ENCODE peak calls at places on chromosomes 5 and 9, in five cellular contexts. A, N, Y, B and E are unnamed samples.

GRCh38 chr9:136977223-136978072 is at the start of gene PTGDS:
- DNase-seq in A (peak), N (no peak), Y (no peak), B (peak), E (no peak)

GRCh38 chr9:120091206-120091605 is 488.8 kb downstream of the CDK5RAP2 start:
- DNase-seq in A (no peak), N (no peak), Y (no peak), B (no peak), E (no peak)

GRCh38 chr9:124741681-124742080 is 29.4 kb downstream of the NR6A1 start:
- DNase-seq in A (no peak), N (no peak), Y (no peak), B (no peak), E (no peak)

GRCh38 chr5:169331292-169331852 is 30.4 kb upstream of the SLIT3 start:
- DNase-seq in A (no peak), N (no peak), Y (no peak), B (peak), E (no peak)

GRCh38 chr5:39714036-39714698 is 289.4 kb upstream of the DAB2 start:
- DNase-seq in A (no peak), N (peak), Y (peak), B (peak), E (peak)

GRCh38 chr9:3032898-3033297 is 189.0 kb upstream of the PUM3 start:
- DNase-seq in A (no peak), N (no peak), Y (no peak), B (no peak), E (no peak)

GRCh38 chr9:137965177-137965795 is 87.7 kb downstream of the CACNA1B start:
- DNase-seq in A (no peak), N (no peak), Y (no peak), B (no peak), E (no peak)

GRCh38 chr5:1106385-1107166 is 5.3 kb downstream of the SLC12A7 start:
- DNase-seq in A (no peak), N (no peak), Y (no peak), B (no peak), E (no peak)

GRCh38 chr9:134227451-134228411 is 63.4 kb upstream of the RNU6ATAC start:
- DNase-seq in A (no peak), N (peak), Y (no peak), B (no peak), E (no peak)

GRCh38 chr9:135242406-135242805 is 154.9 kb downstream of the OLFM1 start:
- DNase-seq in A (peak), N (no peak), Y (no peak), B (no peak), E (no peak)

GRCh38 chr9:36037580-36038169 is 962 bp downstream of the RECK start:
- DNase-seq in A (no peak), N (no peak), Y (no peak), B (no peak), E (peak)

GRCh38 chr5:138246822-138247221 is 27.6 kb downstream of the GFRA3 start:
- DNase-seq in A (no peak), N (no peak), Y (no peak), B (no peak), E (no peak)

GRCh38 chr9:101375546-101375945 is 9.3 kb downstream of the BAAT start:
- DNase-seq in A (peak), N (no peak), Y (no peak), B (no peak), E (no peak)

GRCh38 chr9:83294816-83295215 is 231.9 kb upstream of the RASEF start:
- DNase-seq in A (no peak), N (no peak), Y (no peak), B (no peak), E (no peak)

GRCh38 chr5:32126691-32127090 is 47.4 kb downstream of the GOLPH3 start:
- DNase-seq in A (no peak), N (no peak), Y (no peak), B (no peak), E (no peak)

GRCh38 chr5:33843579-33843978 is 48.2 kb downstream of the ADAMTS12 start:
- DNase-seq in A (no peak), N (no peak), Y (no peak), B (peak), E (peak)

GRCh38 chr9:93080406-93080805 is 15.6 kb upstream of the CARD19 start:
- DNase-seq in A (peak), N (no peak), Y (no peak), B (no peak), E (no peak)

GRCh38 chr9:121573717-121574485 is 74.3 kb upstream of the GGTA1 start:
- DNase-seq in A (no peak), N (no peak), Y (no peak), B (no peak), E (no peak)

GRCh38 chr9:133199648-133200321 is 9.3 kb downstream of the OBP2B start:
- DNase-seq in A (peak), N (peak), Y (no peak), B (peak), E (no peak)

GRCh38 chr9:89954229-89954628 is 349.4 kb downstream of the GADD45G start:
- DNase-seq in A (no peak), N (no peak), Y (no peak), B (no peak), E (no peak)

GRCh38 chr5:159764283-159764927 is 151.9 kb upstream of the ADRA1B start:
- DNase-seq in A (no peak), N (no peak), Y (no peak), B (peak), E (peak)

GRCh38 chr5:961711-962240 is 46.8 kb upstream of the NKD2 start:
- DNase-seq in A (no peak), N (no peak), Y (no peak), B (no peak), E (no peak)

GRCh38 chr9:90095682-90096081 is 490.9 kb downstream of the GADD45G start:
- DNase-seq in A (no peak), N (peak), Y (no peak), B (no peak), E (no peak)

GRCh38 chr5:464843-465590 is 22.0 kb downstream of the EXOC3 start:
- DNase-seq in A (peak), N (no peak), Y (no peak), B (no peak), E (no peak)

GRCh38 chr5:59741599-59741998 is 151.9 kb downstream of the PDE4D start:
- DNase-seq in A (no peak), N (no peak), Y (no peak), B (no peak), E (no peak)

GRCh38 chr9:127767909-127768331 is 10.5 kb downstream of the SH2D3C start:
- DNase-seq in A (no peak), N (no peak), Y (no peak), B (no peak), E (peak)

GRCh38 chr5:150219142-150219541 is 29.3 kb downstream of the SLC6A7 start:
- DNase-seq in A (no peak), N (no peak), Y (no peak), B (no peak), E (no peak)

GRCh38 chr5:7503564-7503963 is 107.6 kb downstream of the ADCY2 start:
- DNase-seq in A (no peak), N (no peak), Y (no peak), B (no peak), E (no peak)

GRCh38 chr5:60703944-60704343 is 4.0 kb upstream of the DEPDC1B start:
- DNase-seq in A (no peak), N (no peak), Y (no peak), B (no peak), E (no peak)

GRCh38 chr5:153513171-153513570 is 22.7 kb downstream of the GRIA1 start:
- DNase-seq in A (peak), N (no peak), Y (no peak), B (peak), E (peak)

GRCh38 chr5:55692106-55692417 is 20.1 kb downstream of the SLC38A9 start:
- DNase-seq in A (no peak), N (no peak), Y (no peak), B (no peak), E (no peak)